ENCODE peak calls at places on chromosomes 3 and 15, in six cellular contexts. R is HCT116, D is K562, N is HepG2, V is endothelial cell of umbilical vein, M is SK-N-SH. X is an unnamed sample.

GRCh38 chr3:55305714-55306485 is 181.2 kb downstream of the WNT5A start:
- DNase-seq in R (no peak), N (no peak), V (no peak), M (no peak), D (no peak), X (no peak)

GRCh38 chr15:78054971-78055370 is 22.5 kb downstream of the TBC1D2B start:
- DNase-seq in M (no peak), V (no peak), D (no peak), N (no peak), R (no peak), X (no peak)

GRCh38 chr15:39232512-39232911 is 348.4 kb upstream of the THBS1 start:
- DNase-seq in M (peak), N (no peak), V (no peak), D (no peak), R (no peak), X (no peak)

GRCh38 chr15:79170256-79170664 is 79.7 kb upstream of the RASGRF1 start:
- DNase-seq in D (peak), M (peak), V (no peak), R (no peak), N (no peak), X (no peak)

GRCh38 chr15:70064441-70064840 is 33.3 kb downstream of the TLE3 start:
- DNase-seq in N (no peak), M (no peak), V (no peak), R (no peak), D (no peak), X (no peak)

GRCh38 chr3:41598804-41599481 is 363.0 kb downstream of the ULK4 start:
- DNase-seq in M (no peak), N (no peak), R (no peak), D (no peak), V (no peak), X (no peak)

GRCh38 chr3:160801386-160802118 is 45.5 kb downstream of the PPM1L start:
- DNase-seq in N (no peak), R (no peak), M (no peak), D (no peak), V (no peak), X (no peak)

GRCh38 chr3:46296826-46297225 is 54.6 kb downstream of the CCR3 start:
- DNase-seq in N (no peak), V (no peak), D (no peak), R (no peak), M (no peak), X (no peak)

GRCh38 chr3:113070226-113071220 is 79.7 kb downstream of the GTPBP8 start:
- DNase-seq in M (no peak), N (peak), V (no peak), D (no peak), R (no peak), X (no peak)

GRCh38 chr3:13068269-13069010 is 4.8 kb downstream of the IQSEC1 start:
- DNase-seq in N (no peak), M (no peak), V (no peak), R (no peak), D (no peak), X (no peak)

GRCh38 chr15:76312540-76313174 is 1.4 kb upstream of the ETFA start:
- DNase-seq in V (peak), R (no peak), M (no peak), D (peak), N (peak), X (no peak)

GRCh38 chr3:99240700-99241099 is 339.2 kb upstream of the DCBLD2 start:
- DNase-seq in D (no peak), V (peak), M (no peak), R (no peak), N (no peak), X (no peak)

GRCh38 chr15:58465866-58466517 is 34.2 kb downstream of the LIPC start:
- DNase-seq in V (no peak), N (no peak), D (no peak), R (no peak), M (no peak), X (no peak)

GRCh38 chr3:77038468-77038927 is 1.4 kb upstream of the ROBO2 start:
- DNase-seq in N (peak), V (peak), M (peak), R (no peak), D (peak), X (peak)

GRCh38 chr15:76206325-76206976 is 104.8 kb downstream of the ETFA start:
- DNase-seq in D (no peak), M (peak), V (peak), R (no peak), N (no peak), X (no peak)

GRCh38 chr15:85419200-85419599 is 38.8 kb downstream of the AKAP13 start:
- DNase-seq in V (no peak), D (no peak), M (no peak), N (no peak), R (no peak), X (no peak)

GRCh38 chr15:62658498-62658897 is 384.0 kb upstream of the TPM1 start:
- DNase-seq in R (no peak), V (no peak), N (no peak), M (no peak), D (peak), X (no peak)

GRCh38 chr3:194028434-194029004 is 107.4 kb upstream of the HES1 start:
- DNase-seq in M (no peak), V (no peak), N (no peak), R (no peak), D (no peak), X (no peak)

GRCh38 chr15:71256934-71257333 is 141.7 kb downstream of the THSD4 start:
- DNase-seq in D (peak), N (no peak), V (no peak), R (no peak), M (no peak), X (peak)

GRCh38 chr15:84582583-84583157 is 18.1 kb upstream of the ZSCAN2 start:
- DNase-seq in R (no peak), D (no peak), N (no peak), V (no peak), M (no peak), X (no peak)

GRCh38 chr15:30984542-30984941 is 6.9 kb downstream of the MTMR10 start:
- DNase-seq in N (no peak), D (no peak), M (peak), V (peak), R (no peak), X (no peak)

GRCh38 chr15:41562784-41563198 is 3.8 kb downstream of the TYRO3 start:
- DNase-seq in D (peak), M (no peak), R (no peak), N (no peak), V (no peak), X (no peak)

GRCh38 chr15:48671381-48672022 is 26.0 kb upstream of the FBN1 start:
- DNase-seq in V (no peak), R (no peak), D (peak), M (no peak), N (no peak), X (no peak)

GRCh38 chr3:113245775-113246174 is 34.4 kb downstream of the BOC start:
- DNase-seq in M (no peak), D (no peak), V (no peak), R (no peak), N (no peak), X (no peak)

GRCh38 chr3:113264741-113265140 is 53.4 kb downstream of the BOC start:
- DNase-seq in D (no peak), V (no peak), N (no peak), R (no peak), M (no peak), X (peak)

GRCh38 chr15:39598958-39599845 is 18.3 kb downstream of the THBS1 start:
- DNase-seq in V (peak), D (no peak), N (no peak), M (no peak), R (no peak), X (no peak)

GRCh38 chr15:63729115-63729884 is 104.4 kb downstream of the HERC1 start:
- DNase-seq in N (no peak), D (no peak), M (no peak), R (no peak), V (no peak), X (no peak)

GRCh38 chr15:72271895-72272212 is 500 bp downstream of the PARP6 start:
- DNase-seq in R (no peak), D (peak), N (no peak), V (peak), M (no peak), X (peak)

GRCh38 chr15:89358755-89359439 is 24.3 kb upstream of the POLG start:
- DNase-seq in D (peak), M (peak), N (peak), R (peak), V (peak), X (peak)

GRCh38 chr3:178129109-178129508 is 407.1 kb upstream of the KCNMB2 start:
- DNase-seq in D (no peak), N (no peak), V (no peak), R (no peak), M (no peak), X (no peak)

GRCh38 chr3:51734572-51734907 is 27.7 kb downstream of the GRM2 start:
- DNase-seq in M (no peak), D (peak), R (no peak), V (no peak), N (no peak), X (peak)

GRCh38 chr3:37453393-37454391 is 279.3 kb upstream of the LRRFIP2 start:
- DNase-seq in V (no peak), R (no peak), N (peak), D (peak), M (peak), X (peak)

DNA sequence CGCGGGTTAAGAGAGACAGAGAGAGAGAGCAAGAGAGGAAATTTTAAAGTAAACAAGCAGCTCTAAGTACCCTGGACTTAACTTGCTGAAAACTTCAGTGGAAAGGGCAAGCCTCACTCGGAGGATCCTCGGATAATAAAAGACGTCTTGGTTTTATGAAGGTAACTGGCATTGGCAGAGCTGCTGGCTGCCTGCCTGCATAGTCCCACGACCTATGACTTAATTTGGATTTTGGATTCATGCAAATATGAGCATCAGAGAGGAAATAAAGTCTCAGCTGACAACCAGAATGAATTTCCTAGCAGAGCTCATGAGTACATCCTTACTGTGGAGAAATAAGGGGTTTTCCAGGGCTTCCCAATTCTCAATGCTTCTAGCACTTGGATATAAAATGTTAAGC is 95.1 kb upstream of the PDZRN3 start:
- DNase-seq in N (no peak), V (no peak), R (no peak), D (no peak), M (no peak), X (no peak)
- H3K4me3 ChIP-seq in N (no peak), V (no peak), R (no peak), D (no peak), M (no peak), X (no peak)

GRCh38 chr3:81674690-81675089 is 86.8 kb downstream of the GBE1 start:
- DNase-seq in R (no peak), V (no peak), N (no peak), M (no peak), D (no peak), X (no peak)

GRCh38 chr3:81676706-81677456 is 84.6 kb downstream of the GBE1 start:
- DNase-seq in V (no peak), M (no peak), D (no peak), N (no peak), R (no peak), X (no peak)
- H3K4me2 ChIP-seq in V (no peak), M (no peak), D (no peak), N (peak), R (no peak), X (no peak)

GRCh38 chr3:150414273-150414672 is 6.2 kb downstream of the TSC22D2 start:
- DNase-seq in M (no peak), N (peak), R (no peak), D (peak), V (peak), X (no peak)
- TF ChIP-seq POLR2AphosphoS5 in M (no peak), N (no peak), R (no peak), D (no peak), V (no peak), X (no peak)

GRCh38 chr15:99630607-99631131 is 64.9 kb downstream of the MEF2A start:
- DNase-seq in M (no peak), V (no peak), D (no peak), N (no peak), R (no peak), X (no peak)

GRCh38 chr15:99628374-99629001 is 62.7 kb downstream of the MEF2A start:
- DNase-seq in N (peak), R (no peak), V (no peak), M (no peak), D (no peak), X (no peak)

GRCh38 chr15:99632521-99632920 is 66.7 kb downstream of the MEF2A start:
- DNase-seq in M (no peak), D (no peak), R (no peak), V (no peak), N (no peak), X (no peak)

GRCh38 chr15:99633655-99634054 is 67.9 kb downstream of the MEF2A start:
- DNase-seq in R (no peak), D (no peak), V (no peak), M (no peak), N (no peak), X (no peak)

DNA sequence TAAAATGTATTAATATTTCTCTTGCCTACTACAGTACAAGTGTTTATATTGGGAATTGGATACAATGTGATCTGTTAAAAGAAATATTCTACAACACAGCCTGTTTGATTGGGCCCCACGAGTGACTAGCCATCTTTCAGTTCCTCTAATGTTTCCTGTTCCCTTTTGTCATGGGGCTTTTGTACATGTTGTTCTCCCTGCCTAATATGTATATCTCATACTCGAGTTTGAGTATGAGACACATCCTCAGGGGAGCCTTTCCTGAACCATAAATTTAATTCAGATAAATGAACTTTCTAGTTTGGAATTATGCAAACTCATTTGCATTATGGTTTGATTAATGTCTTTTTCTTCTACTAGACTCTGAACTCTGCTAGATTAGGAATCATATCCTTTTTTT is 65.5 kb downstream of the MEF2A start:
- DNase-seq in R (no peak), M (no peak), N (no peak), V (peak), D (no peak), X (no peak)
- H3K4me3 ChIP-seq in R (no peak), M (no peak), N (no peak), V (no peak), D (no peak), X (no peak)